ENCODE peak calls at places on chromosomes 13 and 19, in five cellular contexts. A, P, R, L and D are unnamed samples.
A peak's percentile ranks its signal among the peaks of the same experiment; 100 is the strongest.

GRCh38 chr19:32977269-32977668 is 5.2 kb downstream of the FAAP24 start:
- DNase-seq in A (no peak), P (peak; percentile 42), R (peak; percentile 34), L (no peak), D (no peak)

GRCh38 chr13:29746167-29746677 is 104.2 kb downstream of the UBL3 start:
- DNase-seq in A (no peak), P (no peak), R (no peak), L (no peak), D (no peak)

GRCh38 chr19:12847159-12848139 is 9.1 kb downstream of the MAST1 start:
- DNase-seq in A (peak; percentile 70), P (peak; percentile 64), R (peak; percentile 71), L (peak; percentile 79), D (peak; percentile 68)

GRCh38 chr13:51331354-51331861 is 8.1 kb upstream of the SERPINE3 start:
- DNase-seq in A (no peak), P (no peak), R (no peak), L (peak; percentile 56), D (no peak)

GRCh38 chr19:2428756-2429711 is 1.6 kb upstream of the TIMM13 start:
- DNase-seq in A (no peak), P (no peak), R (no peak), L (no peak), D (no peak)

GRCh38 chr13:26280822-26281221 is 26.9 kb downstream of the CDK8 start:
- DNase-seq in A (no peak), P (no peak), R (peak; percentile 6), L (peak; percentile 45), D (no peak)

GRCh38 chr13:73842621-73843020 is 291.6 kb downstream of the KLF12 start:
- DNase-seq in A (no peak), P (no peak), R (peak; percentile 33), L (no peak), D (no peak)

GRCh38 chr19:2113436-2114211 is 16.9 kb downstream of the IZUMO4 start:
- DNase-seq in A (no peak), P (no peak), R (peak; percentile 22), L (peak; percentile 27), D (no peak)

GRCh38 chr13:64529874-64530485 is 2700.2 kb downstream of the PCDH9 start:
- DNase-seq in A (no peak), P (no peak), R (peak; percentile 9), L (no peak), D (peak; percentile 17)

GRCh38 chr19:28737021-28737525 is 475.9 kb downstream of the UQCRFS1 start:
- DNase-seq in A (peak; percentile 22), P (no peak), R (peak; percentile 20), L (peak; percentile 26), D (peak; percentile 53)

GRCh38 chr19:5186293-5187050 is 154.1 kb downstream of the PTPRS start:
- DNase-seq in A (no peak), P (no peak), R (peak; percentile 54), L (peak; percentile 51), D (no peak)

GRCh38 chr19:32316034-32316433 is 29.4 kb upstream of the ZNF507 start:
- DNase-seq in A (no peak), P (no peak), R (no peak), L (no peak), D (no peak)

GRCh38 chr13:41401371-41401770 is 56.0 kb upstream of the RGCC start:
- DNase-seq in A (peak; percentile 48), P (no peak), R (no peak), L (peak; percentile 6), D (peak; percentile 26)

GRCh38 chr13:101624981-101625380 is 172.5 kb downstream of the ITGBL1 start:
- DNase-seq in A (peak; percentile 26), P (no peak), R (no peak), L (no peak), D (no peak)

GRCh38 chr13:101811440-101811839 is 359.0 kb downstream of the ITGBL1 start:
- DNase-seq in A (no peak), P (no peak), R (no peak), L (no peak), D (no peak)

GRCh38 chr13:60765700-60766411 is 368.8 kb downstream of the TDRD3 start:
- DNase-seq in A (no peak), P (no peak), R (peak; percentile 20), L (no peak), D (no peak)

GRCh38 chr13:66200555-66200954 is 1029.6 kb downstream of the PCDH9 start:
- DNase-seq in A (no peak), P (no peak), R (peak; percentile 34), L (no peak), D (peak; percentile 10)